ENCODE peak calls at places on chromosomes 2 and 18, in five cellular contexts. P, K, W, S and X are unnamed samples.
A peak's percentile ranks its signal among the peaks of the same experiment; 100 is the strongest.

GRCh38 chr18:61606759-61607158 is 273.5 kb downstream of the CDH20 start:
- DNase-seq in P (no peak), K (peak; percentile 92), W (no peak), S (no peak), X (no peak)

GRCh38 chr2:226813148-226813701 is 13.6 kb upstream of the IRS1 start:
- DNase-seq in P (no peak), K (no peak), W (no peak), S (peak; percentile 56), X (no peak)

GRCh38 chr2:140657657-140658056 is 1473.2 kb downstream of the LRP1B start:
- DNase-seq in P (no peak), K (peak; percentile 75), W (no peak), S (no peak), X (no peak)

GRCh38 chr2:145421841-145422240 is 901.9 kb upstream of the ZEB2 start:
- DNase-seq in P (no peak), K (peak; percentile 80), W (no peak), S (no peak), X (no peak)

GRCh38 chr2:98634406-98635092 is 26.2 kb downstream of the UNC50 start:
- DNase-seq in P (no peak), K (no peak), W (no peak), S (no peak), X (no peak)

GRCh38 chr2:138475394-138475793 is 26.2 kb upstream of the SPOPL start:
- DNase-seq in P (no peak), K (no peak), W (no peak), S (no peak), X (no peak)

GRCh38 chr2:240962371-240963064 is 35.9 kb upstream of the SNED1 start:
- DNase-seq in P (no peak), K (no peak), W (no peak), S (peak; percentile 5), X (no peak)

GRCh38 chr2:224417361-224417729 is 15.4 kb upstream of the FAM124B start:
- DNase-seq in P (no peak), K (peak; percentile 18), W (no peak), S (no peak), X (no peak)

GRCh38 chr2:157497603-157498314 is 53.9 kb upstream of the CYTIP start:
- DNase-seq in P (no peak), K (peak; percentile 45), W (no peak), S (peak; percentile 12), X (no peak)